ENCODE peak calls at places on chromosomes 13 and 19, in four cellular contexts. C is IMR-90, P is adrenal gland, O is lower leg skin. K is an unnamed sample.

GRCh38 chr13:40653558-40654318 is 12.7 kb downstream of the FOXO1 start:
- DNase-seq in C (no peak), P (no peak), O (no peak), K (no peak)

GRCh38 chr13:79352107-79352506 is 53.9 kb downstream of the RBM26 start:
- DNase-seq in C (peak), P (no peak), O (no peak), K (no peak)

GRCh38 chr13:93861818-93862217 is 617.7 kb downstream of the DCT start:
- DNase-seq in C (peak), P (no peak), O (no peak), K (peak)

GRCh38 chr19:18522124-18522861 is 423 bp upstream of the ELL start:
- DNase-seq in C (peak), P (peak), O (peak), K (peak)

GRCh38 chr19:42091300-42092266 is 15.6 kb downstream of the ZNF574 start:
- DNase-seq in C (peak), P (peak), O (no peak), K (no peak)

GRCh38 chr13:102654786-102655185 is 40.1 kb downstream of the METTL21C start:
- DNase-seq in C (no peak), P (no peak), O (no peak), K (no peak)

GRCh38 chr13:94666065-94666464 is 46.3 kb downstream of the SOX21 start:
- DNase-seq in C (no peak), P (no peak), O (no peak), K (no peak)

GRCh38 chr13:102580552-102581169 is 16.1 kb upstream of the TPP2 start:
- DNase-seq in C (peak), P (no peak), O (no peak), K (no peak)

GRCh38 chr13:52010890-52011689 is at the start of gene ATP7B:
- DNase-seq in C (no peak), P (peak), O (peak), K (no peak)

GRCh38 chr19:38213911-38214625 is 10.0 kb downstream of the DPF1 start:
- DNase-seq in C (peak), P (no peak), O (no peak), K (peak)

GRCh38 chr19:51663650-51664049 is 17.0 kb upstream of the SIGLEC14 start:
- DNase-seq in C (no peak), P (no peak), O (no peak), K (no peak)

GRCh38 chr19:2186071-2186846 is 22.5 kb downstream of the DOT1L start:
- DNase-seq in C (peak), P (peak), O (peak), K (no peak)

GRCh38 chr13:46184277-46184699 is 2.3 kb upstream of the LCP1 start:
- DNase-seq in C (no peak), P (no peak), O (peak), K (no peak)

GRCh38 chr13:79810671-79811070 is 329.7 kb downstream of the NDFIP2 start:
- DNase-seq in C (peak), P (no peak), O (no peak), K (peak)

DNA sequence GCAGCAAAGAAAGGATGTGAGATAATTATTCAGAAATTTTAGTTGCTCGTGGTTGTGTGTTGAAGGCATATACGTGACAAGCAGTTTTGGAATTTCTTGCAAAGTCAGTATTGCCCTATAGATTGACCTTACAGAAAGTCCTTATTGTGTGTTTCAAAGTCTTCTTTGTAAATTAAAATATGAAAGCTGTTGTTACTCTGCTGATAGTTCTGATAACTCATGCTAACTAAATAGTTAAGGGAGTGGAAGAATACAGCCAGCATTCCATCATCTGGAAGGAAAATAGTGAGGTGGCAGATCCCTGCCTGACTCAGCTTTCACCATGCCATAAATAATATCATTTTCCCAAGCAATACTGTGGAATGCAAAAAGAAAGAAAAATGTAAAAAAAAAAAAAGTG is 27.2 kb downstream of the WASF3 start:
- DNase-seq in C (peak), P (no peak), O (no peak), K (no peak)
- H3K4me3 ChIP-seq in C (no peak), P (no peak), O (no peak), K (no peak)

GRCh38 chr13:97106323-97106722 is 112.0 kb upstream of the OXGR1 start:
- DNase-seq in C (no peak), P (no peak), O (no peak), K (no peak)
- TF ChIP-seq CTCF in C (no peak), P (no peak), O (no peak), K (no peak)

GRCh38 chr19:16896913-16897571 is 8.2 kb downstream of the F2RL3 start:
- DNase-seq in C (peak), P (peak), O (peak), K (peak)

GRCh38 chr19:16894080-16894479 is 5.3 kb downstream of the F2RL3 start:
- DNase-seq in C (no peak), P (no peak), O (no peak), K (no peak)

GRCh38 chr19:16893686-16893990 is 4.8 kb downstream of the F2RL3 start:
- DNase-seq in C (no peak), P (peak), O (no peak), K (no peak)

GRCh38 chr19:16896098-16896912 is 7.5 kb downstream of the F2RL3 start:
- DNase-seq in C (no peak), P (no peak), O (no peak), K (no peak)

DNA sequence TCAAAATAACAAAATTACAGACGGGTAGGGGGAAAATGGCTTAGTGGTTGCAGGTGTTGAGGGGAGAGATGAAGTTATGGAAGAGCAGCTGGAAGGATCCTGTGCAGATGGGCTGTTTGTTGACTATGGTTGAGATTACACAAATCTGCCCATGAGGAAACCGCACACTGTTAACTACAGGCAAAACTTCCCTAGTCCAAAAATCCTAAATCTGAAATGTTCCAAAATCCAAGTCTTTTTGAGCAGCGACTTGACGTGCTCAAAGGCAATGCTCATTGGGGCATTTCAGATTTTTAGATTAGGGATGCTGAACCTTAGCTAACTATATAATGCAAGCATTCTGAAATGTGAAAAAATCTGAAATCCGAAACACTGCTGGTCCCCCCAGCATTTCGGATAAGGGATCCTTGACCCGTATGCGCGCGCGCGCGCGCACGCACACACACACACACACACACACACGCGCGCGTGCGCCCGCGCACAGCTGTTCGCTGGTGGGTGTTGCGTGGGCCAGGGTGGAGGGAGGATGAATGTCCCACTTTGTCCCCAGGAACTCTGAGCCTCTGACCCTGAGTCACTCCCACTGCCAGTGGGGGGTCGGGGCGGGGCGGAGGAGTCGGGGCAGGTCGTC is 6.8 kb downstream of the F2RL3 start:
- DNase-seq in C (no peak), P (no peak), O (no peak), K (no peak)
- H3K4me3 ChIP-seq in C (no peak), P (no peak), O (no peak), K (no peak)

GRCh38 chr13:109135018-109135417 is 505.6 kb downstream of the MYO16 start:
- DNase-seq in C (no peak), P (no peak), O (no peak), K (no peak)
- TF ChIP-seq CTCF in C (no peak), P (no peak), O (no peak), K (peak)